ENCODE peak calls at places on chromosomes 3 and 15, in five cellular contexts. One of them, this sample, is unnamed.

GRCh38 chr3:31105011-31105410 is 210.6 kb upstream of the GADL1 start:
- DNase-seq in IMR-90: no peak
- DNase-seq in H1: no peak
- DNase-seq in H9: no peak
- DNase-seq in neuronal stem cell: no peak
- DNase-seq in this sample: no peak

GRCh38 chr3:131549340-131549739 is 46.6 kb upstream of the MRPL3 start:
- DNase-seq in IMR-90: no peak
- DNase-seq in H1: no peak
- DNase-seq in H9: no peak
- DNase-seq in neuronal stem cell: no peak
- DNase-seq in this sample: no peak

GRCh38 chr3:149299938-149300791 is 33.3 kb downstream of the TM4SF18 start:
- DNase-seq in IMR-90: peak; percentile 97
- DNase-seq in H1: no peak
- DNase-seq in H9: no peak
- DNase-seq in neuronal stem cell: no peak
- DNase-seq in this sample: peak; percentile 97

GRCh38 chr15:56918907-56919707 is 663 bp downstream of the TCF12 start:
- DNase-seq in IMR-90: peak; percentile 73
- DNase-seq in H1: peak; percentile 70
- DNase-seq in H9: peak; percentile 61
- DNase-seq in neuronal stem cell: peak; percentile 55
- DNase-seq in this sample: peak; percentile 78

GRCh38 chr3:138493804-138494606 is 59.6 kb downstream of the ESYT3 start:
- DNase-seq in IMR-90: peak; percentile 87
- DNase-seq in H1: no peak
- DNase-seq in H9: no peak
- DNase-seq in neuronal stem cell: no peak
- DNase-seq in this sample: peak; percentile 73

GRCh38 chr3:32869513-32870047 is 51.8 kb downstream of the TRIM71 start:
- DNase-seq in IMR-90: no peak
- DNase-seq in H1: peak; percentile 88
- DNase-seq in H9: peak; percentile 98
- DNase-seq in neuronal stem cell: peak; percentile 94
- DNase-seq in this sample: no peak

GRCh38 chr15:39657181-39657580 is 76.3 kb downstream of the THBS1 start:
- DNase-seq in IMR-90: no peak
- DNase-seq in H1: no peak
- DNase-seq in H9: no peak
- DNase-seq in neuronal stem cell: no peak
- DNase-seq in this sample: no peak

GRCh38 chr3:23648965-23649328 is 156.8 kb upstream of the UBE2E1 start:
- DNase-seq in IMR-90: peak; percentile 9
- DNase-seq in H1: no peak
- DNase-seq in H9: no peak
- DNase-seq in neuronal stem cell: no peak
- DNase-seq in this sample: no peak

GRCh38 chr3:115381573-115381912 is 234.5 kb upstream of the ZBTB20 start:
- DNase-seq in IMR-90: no peak
- DNase-seq in H1: no peak
- DNase-seq in H9: no peak
- DNase-seq in neuronal stem cell: no peak
- DNase-seq in this sample: no peak

GRCh38 chr15:89203705-89204273 is 17.6 kb downstream of the RLBP1 start:
- DNase-seq in IMR-90: no peak
- DNase-seq in H1: no peak
- DNase-seq in H9: no peak
- DNase-seq in neuronal stem cell: no peak
- DNase-seq in this sample: no peak

GRCh38 chr15:38069001-38069400 is 134.6 kb downstream of the TMCO5A start:
- DNase-seq in IMR-90: peak; percentile 85
- DNase-seq in H1: no peak
- DNase-seq in H9: no peak
- DNase-seq in neuronal stem cell: no peak
- DNase-seq in this sample: peak; percentile 84

GRCh38 chr3:186268616-186269448 is 93.2 kb downstream of the DGKG start:
- DNase-seq in IMR-90: peak; percentile 28
- DNase-seq in H1: peak; percentile 62
- DNase-seq in H9: peak; percentile 65
- DNase-seq in neuronal stem cell: no peak
- DNase-seq in this sample: peak; percentile 29

GRCh38 chr3:148997623-148998022 is 6.3 kb downstream of the GYG1 start:
- DNase-seq in IMR-90: no peak
- DNase-seq in H1: no peak
- DNase-seq in H9: no peak
- DNase-seq in neuronal stem cell: no peak
- DNase-seq in this sample: no peak

GRCh38 chr3:106242779-106243178 is 374.0 kb upstream of the CBLB start:
- DNase-seq in IMR-90: no peak
- DNase-seq in H1: no peak
- DNase-seq in H9: no peak
- DNase-seq in neuronal stem cell: no peak
- DNase-seq in this sample: no peak

GRCh38 chr3:196872316-196872715 is 4.6 kb downstream of the SENP5 start:
- DNase-seq in IMR-90: peak; percentile 72
- DNase-seq in H1: no peak
- DNase-seq in H9: no peak
- DNase-seq in neuronal stem cell: no peak
- DNase-seq in this sample: peak; percentile 67

GRCh38 chr3:150371741-150372254 is 36.3 kb upstream of the TSC22D2 start:
- DNase-seq in IMR-90: peak; percentile 99
- DNase-seq in H1: no peak
- DNase-seq in H9: no peak
- DNase-seq in neuronal stem cell: peak; percentile 12
- DNase-seq in this sample: peak; percentile 98

GRCh38 chr3:11634081-11634635 is 9.6 kb downstream of the VGLL4 start:
- DNase-seq in IMR-90: no peak
- DNase-seq in H1: no peak
- DNase-seq in H9: no peak
- DNase-seq in neuronal stem cell: no peak
- DNase-seq in this sample: no peak
- H3K4me2 ChIP-seq in IMR-90: no peak overlapping the region
- H3K4me2 ChIP-seq in H1: no peak overlapping the region
- H3K4me2 ChIP-seq in H9: no peak overlapping the region
- H3K4me2 ChIP-seq in neuronal stem cell: no peak overlapping the region
- H3K4me2 ChIP-seq in this sample: no peak overlapping the region

GRCh38 chr3:133383175-133383574 is 16.7 kb upstream of the BFSP2 start:
- DNase-seq in IMR-90: no peak
- DNase-seq in H1: no peak
- DNase-seq in H9: no peak
- DNase-seq in neuronal stem cell: no peak
- DNase-seq in this sample: no peak
- H2AFZ ChIP-seq in IMR-90: no peak overlapping the region
- H2AFZ ChIP-seq in H1: no peak overlapping the region
- H2AFZ ChIP-seq in H9: no peak overlapping the region
- H2AFZ ChIP-seq in neuronal stem cell: no peak overlapping the region
- H2AFZ ChIP-seq in this sample: no peak overlapping the region

DNA sequence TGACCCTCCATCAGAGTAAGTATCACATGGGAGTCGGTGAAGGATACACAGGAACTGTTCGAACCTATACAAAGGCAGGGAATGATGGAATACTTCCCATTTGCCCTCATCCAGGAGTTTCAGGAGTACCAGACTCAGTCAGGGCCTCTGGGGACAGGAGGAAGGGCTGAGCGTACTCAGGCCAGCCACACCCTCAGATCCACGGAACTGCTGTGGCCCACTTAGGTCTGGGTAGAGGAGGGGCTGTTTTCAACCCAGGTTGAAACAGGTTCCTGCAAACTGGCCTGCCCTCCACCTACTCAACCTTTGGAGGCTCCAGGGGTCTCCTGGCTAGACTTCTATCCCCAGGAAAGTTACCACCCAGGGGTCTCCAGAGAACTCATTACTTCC is 6.7 kb upstream of the IGDCC3 start:
- DNase-seq in IMR-90: no peak
- DNase-seq in H1: no peak
- DNase-seq in H9: no peak
- DNase-seq in neuronal stem cell: no peak
- DNase-seq in this sample: no peak
- H2AK5ac ChIP-seq in IMR-90: no peak overlapping the region
- H2AK5ac ChIP-seq in H1: peak overlapping the region; percentile 20
- H2AK5ac ChIP-seq in H9: no peak overlapping the region
- H2AK5ac ChIP-seq in neuronal stem cell: peak overlapping the region; percentile 5
- H2AK5ac ChIP-seq in this sample: no peak overlapping the region

DNA sequence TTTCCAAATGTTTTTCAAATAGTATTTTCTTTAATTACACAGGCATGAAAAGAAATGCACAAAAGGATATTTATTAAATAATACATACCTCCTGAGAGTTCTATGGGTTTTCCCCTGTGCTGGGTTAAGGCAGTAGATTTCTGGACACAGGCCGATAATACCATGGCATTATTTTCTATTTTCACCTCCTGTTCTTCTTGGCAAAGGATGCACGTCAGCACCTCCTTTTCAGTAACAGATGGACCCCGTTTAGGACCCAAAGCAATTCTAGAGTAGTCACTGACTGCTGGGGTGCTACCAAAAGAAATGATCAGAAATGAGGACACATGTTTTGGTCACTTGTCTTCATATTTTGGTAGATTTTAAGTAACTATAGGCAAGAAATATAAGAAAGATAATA is 86.4 kb upstream of the TTBK2 start:
- DNase-seq in IMR-90: no peak
- DNase-seq in H1: no peak
- DNase-seq in H9: no peak
- DNase-seq in neuronal stem cell: no peak
- DNase-seq in this sample: no peak
- H3K4me2 ChIP-seq in IMR-90: no peak overlapping the region
- H3K4me2 ChIP-seq in H1: no peak overlapping the region
- H3K4me2 ChIP-seq in H9: no peak overlapping the region
- H3K4me2 ChIP-seq in neuronal stem cell: no peak overlapping the region
- H3K4me2 ChIP-seq in this sample: no peak overlapping the region

GRCh38 chr3:187296058-187296457 is 4.5 kb upstream of the MASP1 start:
- DNase-seq in IMR-90: no peak
- DNase-seq in H1: no peak
- DNase-seq in H9: no peak
- DNase-seq in neuronal stem cell: no peak
- DNase-seq in this sample: no peak
- H2AFZ ChIP-seq in IMR-90: no peak overlapping the region
- H2AFZ ChIP-seq in H1: no peak overlapping the region
- H2AFZ ChIP-seq in H9: no peak overlapping the region
- H2AFZ ChIP-seq in neuronal stem cell: no peak overlapping the region
- H2AFZ ChIP-seq in this sample: no peak overlapping the region

DNA sequence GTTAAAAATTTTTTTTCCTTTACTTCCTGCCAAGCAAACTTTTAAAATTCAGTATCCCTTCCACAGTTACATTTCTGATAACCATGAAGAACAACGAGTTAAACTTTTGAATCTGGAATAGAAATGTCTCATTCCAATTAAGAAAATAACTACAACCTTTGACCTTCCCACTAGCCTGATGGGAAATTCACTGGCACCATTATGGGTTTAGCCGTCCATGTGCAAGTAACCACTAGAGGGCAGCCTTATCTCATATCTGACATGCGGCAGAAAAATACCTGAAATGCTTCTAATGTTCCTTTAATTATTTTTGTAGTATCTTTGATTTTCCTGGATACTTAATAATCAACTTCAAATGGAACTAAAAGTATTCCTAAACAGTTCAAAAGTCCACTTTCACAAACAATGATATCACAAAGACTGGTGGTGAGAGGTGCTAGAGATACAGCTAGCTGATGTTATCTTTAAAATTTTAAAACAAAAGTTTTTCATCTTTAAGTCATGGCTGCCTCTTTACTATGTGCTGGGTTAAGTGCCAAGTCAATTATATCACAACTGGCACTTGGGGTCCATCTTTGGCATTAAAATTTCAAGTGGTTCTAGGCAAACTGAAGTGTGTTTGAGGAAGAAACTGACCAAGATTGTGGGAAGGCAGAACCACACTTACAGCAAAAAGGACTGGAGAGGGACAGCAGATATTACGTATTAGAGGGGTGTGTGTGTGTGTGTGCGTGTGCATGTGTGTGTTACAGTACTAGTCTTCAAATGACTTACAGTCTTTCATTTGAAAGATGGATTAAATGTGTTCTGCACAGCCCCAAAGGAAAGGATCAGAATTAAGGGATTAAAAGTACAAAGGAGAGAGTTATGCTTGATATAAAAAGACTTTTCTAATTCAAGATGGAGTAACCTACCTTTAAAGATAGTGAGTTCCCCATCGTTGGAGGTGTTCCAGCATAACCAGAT is 107.1 kb upstream of the ICE2 start:
- DNase-seq in IMR-90: peak; percentile 78
- DNase-seq in H1: no peak
- DNase-seq in H9: no peak
- DNase-seq in neuronal stem cell: peak; percentile 60
- DNase-seq in this sample: peak; percentile 75
- H2AK5ac ChIP-seq in IMR-90: peak overlapping the region; percentile 76
- H2AK5ac ChIP-seq in H1: no peak overlapping the region
- H2AK5ac ChIP-seq in H9: no peak overlapping the region
- H2AK5ac ChIP-seq in neuronal stem cell: no peak overlapping the region
- H2AK5ac ChIP-seq in this sample: no peak overlapping the region